ENCODE peak calls at places on chromosomes 12 and 14, in nine cellular contexts. Y is stomach, G is spleen, H is SK-N-SH, E is K562, W is breast epithelium, M is upper lobe of left lung, P is HL-60, C is transverse colon. O is an unnamed sample.

GRCh38 chr12:122094735-122095561 is 16.4 kb downstream of the MLXIP start:
- DNase-seq in P (no peak), C (no peak), G (no peak), Y (no peak), E (no peak), H (no peak), M (no peak), W (no peak), O (no peak)

GRCh38 chr12:132904718-132905328 is 17.4 kb upstream of the CHFR start:
- DNase-seq in M (peak; percentile 72), E (peak; percentile 71), W (peak; percentile 38), C (peak; percentile 83), Y (peak; percentile 72), G (peak; percentile 96), H (peak; percentile 75), P (no peak), O (peak; percentile 54)

GRCh38 chr12:104410786-104411185 is 46.0 kb upstream of the CHST11 start:
- DNase-seq in E (no peak), Y (no peak), C (no peak), M (no peak), H (no peak), G (no peak), W (no peak), P (no peak), O (no peak)

GRCh38 chr14:67514650-67515385 is 18.3 kb upstream of the PLEKHH1 start:
- DNase-seq in Y (peak; percentile 50), W (no peak), E (peak; percentile 66), H (peak; percentile 83), G (peak; percentile 89), C (peak; percentile 62), P (no peak), M (peak; percentile 53), O (no peak)

GRCh38 chr14:74424606-74425005 is 1.4 kb downstream of the SYNDIG1L start:
- DNase-seq in M (no peak), P (no peak), H (no peak), E (no peak), G (no peak), C (no peak), W (no peak), Y (no peak), O (no peak)

GRCh38 chr12:19575307-19576243 is 136.3 kb downstream of the AEBP2 start:
- DNase-seq in H (peak; percentile 89), C (no peak), P (no peak), Y (peak; percentile 39), E (no peak), W (peak; percentile 43), M (peak; percentile 57), G (no peak), O (peak; percentile 33)

GRCh38 chr12:11697670-11698387 is 48.4 kb downstream of the ETV6 start:
- DNase-seq in W (no peak), G (no peak), M (no peak), P (no peak), H (no peak), Y (no peak), C (no peak), E (no peak), O (no peak)

GRCh38 chr12:78703820-78704525 is 160.6 kb upstream of the SYT1 start:
- DNase-seq in E (no peak), H (no peak), W (no peak), C (no peak), P (no peak), M (no peak), G (no peak), Y (no peak), O (no peak)

GRCh38 chr12:55728932-55729591 is at the start of gene CD63:
- DNase-seq in Y (peak; percentile 91), C (peak; percentile 91), E (peak; percentile 97), P (peak; percentile 65), M (peak; percentile 95), G (peak; percentile 96), W (peak; percentile 82), H (peak; percentile 93), O (peak; percentile 89)

GRCh38 chr12:55728185-55728931 is 451 bp downstream of the CD63 start:
- DNase-seq in H (peak; percentile 82), G (peak; percentile 92), C (peak; percentile 81), M (peak; percentile 83), P (no peak), Y (peak; percentile 77), W (no peak), E (peak; percentile 75), O (peak; percentile 75)

GRCh38 chr12:55729592-55730446 is 1.0 kb upstream of the CD63 start:
- DNase-seq in M (peak; percentile 95), P (peak; percentile 90), E (peak; percentile 79), Y (peak; percentile 84), C (peak; percentile 92), G (peak; percentile 94), W (peak; percentile 84), H (peak; percentile 84), O (peak; percentile 93)

GRCh38 chr12:55726911-55727310 is 1.9 kb downstream of the CD63 start:
- DNase-seq in E (no peak), P (no peak), Y (no peak), M (no peak), G (no peak), W (no peak), C (no peak), H (no peak), O (no peak)

DNA sequence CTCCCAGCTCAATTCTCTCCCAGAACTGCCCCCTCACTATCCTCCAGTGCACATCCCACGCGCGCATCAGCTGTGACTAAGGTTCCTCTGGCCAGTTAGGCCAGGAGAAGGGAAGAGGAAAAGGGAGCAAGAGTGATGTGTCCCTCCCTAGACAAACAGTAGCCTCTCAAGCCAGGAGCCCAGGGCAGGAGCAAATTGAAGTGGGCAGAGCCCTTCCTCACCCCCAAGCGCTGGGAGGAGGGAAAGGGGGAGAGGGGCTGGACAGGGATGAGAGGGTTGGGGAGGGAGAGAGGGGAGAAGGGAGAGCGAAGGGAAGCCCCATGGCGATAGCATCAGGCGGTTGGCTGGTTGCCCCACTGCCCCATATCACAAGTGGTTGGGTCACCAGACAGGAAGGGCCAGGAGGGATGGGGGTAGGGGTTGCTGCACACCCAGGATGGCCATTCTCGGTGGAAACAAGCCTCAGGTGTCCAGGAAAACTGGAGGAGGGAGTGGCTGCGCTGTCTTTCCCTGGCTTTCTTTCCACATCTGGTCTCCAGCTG is 1.1 kb downstream of the CD63 start:
- DNase-seq in Y (peak; percentile 75), H (peak; percentile 76), P (no peak), M (peak; percentile 87), W (no peak), G (peak; percentile 83), C (peak; percentile 59), E (peak; percentile 50), O (peak; percentile 47)
- TF ChIP-seq POLR2AphosphoS5 in Y (peak; percentile 45), H (no peak), P (no peak), M (peak; percentile 44), W (no peak), G (no peak), C (peak; percentile 8), E (no peak), O (no peak)

GRCh38 chr12:47801904-47802246 is 17.8 kb downstream of the HDAC7 start:
- DNase-seq in M (no peak), C (no peak), H (no peak), W (no peak), E (no peak), P (no peak), G (no peak), Y (no peak), O (no peak)

GRCh38 chr12:47800582-47800981 is 19.1 kb downstream of the HDAC7 start:
- DNase-seq in G (no peak), Y (no peak), M (no peak), P (no peak), C (no peak), H (no peak), E (no peak), W (no peak), O (no peak)

GRCh38 chr12:47802312-47802711 is 17.4 kb downstream of the HDAC7 start:
- DNase-seq in H (peak; percentile 52), G (no peak), M (no peak), Y (no peak), C (no peak), E (no peak), W (no peak), P (peak; percentile 26), O (no peak)

GRCh38 chr12:47799357-47799955 is 20.2 kb downstream of the HDAC7 start:
- DNase-seq in C (no peak), M (no peak), P (peak; percentile 27), G (no peak), E (no peak), Y (no peak), W (no peak), H (no peak), O (no peak)

DNA sequence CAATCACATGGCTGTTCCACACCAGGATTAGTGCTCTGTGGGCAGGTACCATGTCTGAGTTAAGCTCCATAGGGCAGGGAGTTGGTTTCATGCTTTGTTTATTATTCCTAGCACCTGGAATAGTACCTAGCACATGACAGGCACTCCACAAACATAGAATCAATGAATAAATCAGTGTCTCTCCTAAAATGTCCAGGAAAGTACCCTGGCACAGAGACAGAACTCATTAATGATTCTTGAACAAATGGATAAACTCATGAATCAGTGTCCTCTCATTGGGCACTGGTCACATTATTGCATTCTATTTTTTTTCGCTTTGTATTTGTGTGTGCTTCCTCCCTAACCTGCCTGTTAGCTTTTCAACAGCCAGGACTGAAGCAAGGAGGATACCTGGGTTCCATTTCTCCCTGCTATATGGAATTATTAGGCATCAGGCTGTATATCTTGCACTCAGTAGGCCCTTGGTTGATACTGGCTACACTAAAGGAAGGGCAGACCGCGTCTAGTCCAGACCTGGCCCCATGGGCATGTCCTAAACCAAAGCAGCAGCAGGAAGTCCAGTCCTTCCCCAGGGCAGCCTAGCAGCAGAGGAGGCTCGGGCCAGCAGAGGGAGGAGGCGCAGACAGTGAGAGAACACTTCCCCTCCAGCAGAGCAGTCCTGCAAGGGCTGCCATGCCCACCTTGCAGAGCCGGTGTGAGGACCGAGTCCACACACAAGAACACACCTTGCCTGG is 18.4 kb downstream of the HDAC7 start:
- DNase-seq in C (no peak), M (peak; percentile 53), E (no peak), W (no peak), P (peak; percentile 52), Y (no peak), H (no peak), G (peak; percentile 88), O (peak; percentile 27)
- TF ChIP-seq CTCF in C (no peak), M (peak; percentile 15), E (no peak), W (no peak), P (no peak), Y (no peak), H (no peak), G (peak; percentile 44), O (no peak)

GRCh38 chr14:34018125-34018524 is 67.3 kb upstream of the EGLN3 start:
- DNase-seq in W (no peak), E (no peak), G (no peak), C (no peak), P (no peak), M (no peak), Y (no peak), H (no peak), O (no peak)

GRCh38 chr14:34021096-34021495 is 70.2 kb upstream of the EGLN3 start:
- DNase-seq in H (no peak), Y (no peak), M (no peak), P (no peak), W (no peak), E (no peak), G (no peak), C (no peak), O (no peak)

GRCh38 chr14:34023824-34024767 is 73.2 kb upstream of the EGLN3 start:
- DNase-seq in G (no peak), P (no peak), Y (no peak), C (peak; percentile 30), M (no peak), E (no peak), H (peak; percentile 23), W (no peak), O (no peak)

GRCh38 chr14:34018564-34019244 is 67.8 kb upstream of the EGLN3 start:
- DNase-seq in M (no peak), H (no peak), Y (no peak), E (no peak), P (no peak), G (no peak), C (no peak), W (no peak), O (no peak)

GRCh38 chr14:34020014-34020413 is 69.1 kb upstream of the EGLN3 start:
- DNase-seq in C (no peak), W (no peak), G (no peak), E (no peak), P (no peak), H (no peak), M (no peak), Y (no peak), O (no peak)
- TF ChIP-seq POLR2AphosphoS5 in C (no peak), W (no peak), G (no peak), E (no peak), P (no peak), H (no peak), M (no peak), Y (no peak), O (no peak)

GRCh38 chr14:38255673-38256357 is at the start of gene CLEC14A:
- DNase-seq in E (no peak), Y (no peak), G (peak; percentile 82), W (no peak), C (no peak), M (no peak), H (no peak), P (no peak), O (no peak)

GRCh38 chr14:38255408-38255672 is 553 bp downstream of the CLEC14A start:
- DNase-seq in H (no peak), P (no peak), W (no peak), C (no peak), M (no peak), G (peak; percentile 69), E (no peak), Y (no peak), O (no peak)

GRCh38 chr14:38257500-38257899 is 1.6 kb upstream of the CLEC14A start:
- DNase-seq in Y (no peak), C (no peak), W (no peak), P (no peak), H (no peak), G (no peak), M (no peak), E (no peak), O (no peak)

GRCh38 chr14:38254565-38255407 is 1.1 kb downstream of the CLEC14A start:
- DNase-seq in E (no peak), P (no peak), G (peak; percentile 72), H (no peak), W (no peak), Y (peak; percentile 41), C (no peak), M (no peak), O (no peak)

GRCh38 chr14:38256358-38256840 is 506 bp upstream of the CLEC14A start:
- DNase-seq in P (no peak), W (no peak), C (no peak), H (no peak), G (no peak), Y (no peak), M (no peak), E (no peak), O (no peak)
- TF ChIP-seq CTCF in P (no peak), W (no peak), C (no peak), H (no peak), G (no peak), Y (no peak), M (no peak), E (no peak), O (no peak)

O was measured in prostate gland.